ENCODE peak calls at places on chromosomes 2 and 18, in seven cellular contexts. One of them, this sample, is unnamed.

GRCh38 chr2:23595601-23596251 is 210.7 kb downstream of the KLHL29 start:
- DNase-seq in GOT3: no peak
- DNase-seq in stimulated activated CD4-positive, alpha-beta T cell treated with anti-CD3 and anti-CD28 coated beads, Interleukin-15, amount 100 ng/mL, for 1 hour: no peak
- DNase-seq in PC-3: no peak
- DNase-seq in COLO829: no peak
- DNase-seq in memory B cell: no peak
- DNase-seq in stimulated activated naive CD8-positive, alpha-beta T cell treated with anti-CD3 and anti-CD28 coated beads, Interleukin-15, Interleukin-2, amounts not matched to agents 100 U/mL and 50 U/mL, for 24 hours: no peak
- DNase-seq in this sample: peak

GRCh38 chr2:61962095-61962984 is 56.9 kb downstream of the COMMD1 start:
- DNase-seq in stimulated activated naive CD8-positive, alpha-beta T cell treated with anti-CD3 and anti-CD28 coated beads, Interleukin-15, Interleukin-2, amounts not matched to agents 100 U/mL and 50 U/mL, for 24 hours: no peak
- DNase-seq in stimulated activated CD4-positive, alpha-beta T cell treated with anti-CD3 and anti-CD28 coated beads, Interleukin-15, amount 100 ng/mL, for 1 hour: no peak
- DNase-seq in memory B cell: no peak
- DNase-seq in COLO829: no peak
- DNase-seq in GOT3: no peak
- DNase-seq in PC-3: no peak
- DNase-seq in this sample: no peak

GRCh38 chr18:27007880-27008279 is 142.4 kb upstream of the AQP4 start:
- DNase-seq in stimulated activated CD4-positive, alpha-beta T cell treated with anti-CD3 and anti-CD28 coated beads, Interleukin-15, amount 100 ng/mL, for 1 hour: no peak
- DNase-seq in COLO829: no peak
- DNase-seq in GOT3: no peak
- DNase-seq in PC-3: no peak
- DNase-seq in memory B cell: no peak
- DNase-seq in stimulated activated naive CD8-positive, alpha-beta T cell treated with anti-CD3 and anti-CD28 coated beads, Interleukin-15, Interleukin-2, amounts not matched to agents 100 U/mL and 50 U/mL, for 24 hours: no peak
- DNase-seq in this sample: no peak

GRCh38 chr2:38907242-38907641 is 17.6 kb downstream of the ARHGEF33 start:
- DNase-seq in stimulated activated CD4-positive, alpha-beta T cell treated with anti-CD3 and anti-CD28 coated beads, Interleukin-15, amount 100 ng/mL, for 1 hour: no peak
- DNase-seq in stimulated activated naive CD8-positive, alpha-beta T cell treated with anti-CD3 and anti-CD28 coated beads, Interleukin-15, Interleukin-2, amounts not matched to agents 100 U/mL and 50 U/mL, for 24 hours: no peak
- DNase-seq in COLO829: no peak
- DNase-seq in GOT3: no peak
- DNase-seq in PC-3: no peak
- DNase-seq in memory B cell: no peak
- DNase-seq in this sample: no peak

GRCh38 chr2:229920011-229920781 is 1.6 kb downstream of the TRIP12 start:
- DNase-seq in stimulated activated CD4-positive, alpha-beta T cell treated with anti-CD3 and anti-CD28 coated beads, Interleukin-15, amount 100 ng/mL, for 1 hour: no peak
- DNase-seq in stimulated activated naive CD8-positive, alpha-beta T cell treated with anti-CD3 and anti-CD28 coated beads, Interleukin-15, Interleukin-2, amounts not matched to agents 100 U/mL and 50 U/mL, for 24 hours: peak
- DNase-seq in PC-3: no peak
- DNase-seq in memory B cell: peak
- DNase-seq in GOT3: no peak
- DNase-seq in COLO829: no peak
- DNase-seq in this sample: no peak

GRCh38 chr2:236262238-236262637 is 2.0 kb downstream of the ASB18 start:
- DNase-seq in GOT3: no peak
- DNase-seq in COLO829: no peak
- DNase-seq in memory B cell: no peak
- DNase-seq in PC-3: no peak
- DNase-seq in stimulated activated CD4-positive, alpha-beta T cell treated with anti-CD3 and anti-CD28 coated beads, Interleukin-15, amount 100 ng/mL, for 1 hour: no peak
- DNase-seq in stimulated activated naive CD8-positive, alpha-beta T cell treated with anti-CD3 and anti-CD28 coated beads, Interleukin-15, Interleukin-2, amounts not matched to agents 100 U/mL and 50 U/mL, for 24 hours: no peak
- DNase-seq in this sample: no peak

GRCh38 chr2:96568094-96568493 is 31.5 kb downstream of the ARID5A start:
- DNase-seq in PC-3: no peak
- DNase-seq in memory B cell: no peak
- DNase-seq in stimulated activated naive CD8-positive, alpha-beta T cell treated with anti-CD3 and anti-CD28 coated beads, Interleukin-15, Interleukin-2, amounts not matched to agents 100 U/mL and 50 U/mL, for 24 hours: no peak
- DNase-seq in GOT3: no peak
- DNase-seq in COLO829: no peak
- DNase-seq in stimulated activated CD4-positive, alpha-beta T cell treated with anti-CD3 and anti-CD28 coated beads, Interleukin-15, amount 100 ng/mL, for 1 hour: no peak
- DNase-seq in this sample: no peak

GRCh38 chr2:107927034-107927534 is 59.2 kb upstream of the SLC5A7 start:
- DNase-seq in GOT3: no peak
- DNase-seq in PC-3: no peak
- DNase-seq in stimulated activated naive CD8-positive, alpha-beta T cell treated with anti-CD3 and anti-CD28 coated beads, Interleukin-15, Interleukin-2, amounts not matched to agents 100 U/mL and 50 U/mL, for 24 hours: no peak
- DNase-seq in memory B cell: no peak
- DNase-seq in stimulated activated CD4-positive, alpha-beta T cell treated with anti-CD3 and anti-CD28 coated beads, Interleukin-15, amount 100 ng/mL, for 1 hour: no peak
- DNase-seq in COLO829: no peak
- DNase-seq in this sample: peak

GRCh38 chr2:208361077-208361441 is 45.5 kb upstream of the PTH2R start:
- DNase-seq in PC-3: no peak
- DNase-seq in GOT3: no peak
- DNase-seq in stimulated activated naive CD8-positive, alpha-beta T cell treated with anti-CD3 and anti-CD28 coated beads, Interleukin-15, Interleukin-2, amounts not matched to agents 100 U/mL and 50 U/mL, for 24 hours: no peak
- DNase-seq in stimulated activated CD4-positive, alpha-beta T cell treated with anti-CD3 and anti-CD28 coated beads, Interleukin-15, amount 100 ng/mL, for 1 hour: no peak
- DNase-seq in memory B cell: no peak
- DNase-seq in COLO829: no peak
- DNase-seq in this sample: no peak

GRCh38 chr2:8481463-8482009 is 200.3 kb upstream of the ID2 start:
- DNase-seq in PC-3: peak
- DNase-seq in memory B cell: no peak
- DNase-seq in COLO829: no peak
- DNase-seq in GOT3: no peak
- DNase-seq in stimulated activated CD4-positive, alpha-beta T cell treated with anti-CD3 and anti-CD28 coated beads, Interleukin-15, amount 100 ng/mL, for 1 hour: no peak
- DNase-seq in stimulated activated naive CD8-positive, alpha-beta T cell treated with anti-CD3 and anti-CD28 coated beads, Interleukin-15, Interleukin-2, amounts not matched to agents 100 U/mL and 50 U/mL, for 24 hours: peak
- DNase-seq in this sample: no peak

GRCh38 chr2:216590780-216591179 is 42.4 kb upstream of the IGFBP2 start:
- DNase-seq in memory B cell: no peak
- DNase-seq in COLO829: no peak
- DNase-seq in PC-3: no peak
- DNase-seq in GOT3: no peak
- DNase-seq in stimulated activated CD4-positive, alpha-beta T cell treated with anti-CD3 and anti-CD28 coated beads, Interleukin-15, amount 100 ng/mL, for 1 hour: no peak
- DNase-seq in stimulated activated naive CD8-positive, alpha-beta T cell treated with anti-CD3 and anti-CD28 coated beads, Interleukin-15, Interleukin-2, amounts not matched to agents 100 U/mL and 50 U/mL, for 24 hours: no peak
- DNase-seq in this sample: no peak

GRCh38 chr18:11309172-11309571 is 159.8 kb upstream of the PIEZO2 start:
- DNase-seq in memory B cell: no peak
- DNase-seq in COLO829: no peak
- DNase-seq in PC-3: peak
- DNase-seq in stimulated activated naive CD8-positive, alpha-beta T cell treated with anti-CD3 and anti-CD28 coated beads, Interleukin-15, Interleukin-2, amounts not matched to agents 100 U/mL and 50 U/mL, for 24 hours: no peak
- DNase-seq in stimulated activated CD4-positive, alpha-beta T cell treated with anti-CD3 and anti-CD28 coated beads, Interleukin-15, amount 100 ng/mL, for 1 hour: no peak
- DNase-seq in GOT3: no peak
- DNase-seq in this sample: no peak

GRCh38 chr2:217387776-217388381 is 528.0 kb upstream of the TNP1 start:
- DNase-seq in stimulated activated naive CD8-positive, alpha-beta T cell treated with anti-CD3 and anti-CD28 coated beads, Interleukin-15, Interleukin-2, amounts not matched to agents 100 U/mL and 50 U/mL, for 24 hours: no peak
- DNase-seq in COLO829: no peak
- DNase-seq in GOT3: no peak
- DNase-seq in memory B cell: no peak
- DNase-seq in stimulated activated CD4-positive, alpha-beta T cell treated with anti-CD3 and anti-CD28 coated beads, Interleukin-15, amount 100 ng/mL, for 1 hour: no peak
- DNase-seq in PC-3: peak
- DNase-seq in this sample: peak

GRCh38 chr18:67417864-67418523 is 98.5 kb downstream of the DSEL start:
- DNase-seq in memory B cell: no peak
- DNase-seq in stimulated activated naive CD8-positive, alpha-beta T cell treated with anti-CD3 and anti-CD28 coated beads, Interleukin-15, Interleukin-2, amounts not matched to agents 100 U/mL and 50 U/mL, for 24 hours: no peak
- DNase-seq in COLO829: peak
- DNase-seq in stimulated activated CD4-positive, alpha-beta T cell treated with anti-CD3 and anti-CD28 coated beads, Interleukin-15, amount 100 ng/mL, for 1 hour: no peak
- DNase-seq in GOT3: no peak
- DNase-seq in PC-3: peak
- DNase-seq in this sample: no peak

GRCh38 chr18:13915973-13916372 is 637 bp upstream of the MC2R start:
- DNase-seq in memory B cell: no peak
- DNase-seq in GOT3: no peak
- DNase-seq in stimulated activated naive CD8-positive, alpha-beta T cell treated with anti-CD3 and anti-CD28 coated beads, Interleukin-15, Interleukin-2, amounts not matched to agents 100 U/mL and 50 U/mL, for 24 hours: no peak
- DNase-seq in COLO829: no peak
- DNase-seq in stimulated activated CD4-positive, alpha-beta T cell treated with anti-CD3 and anti-CD28 coated beads, Interleukin-15, amount 100 ng/mL, for 1 hour: no peak
- DNase-seq in PC-3: no peak
- DNase-seq in this sample: peak

GRCh38 chr18:9712130-9712577 is 4.1 kb downstream of the RAB31 start:
- DNase-seq in stimulated activated naive CD8-positive, alpha-beta T cell treated with anti-CD3 and anti-CD28 coated beads, Interleukin-15, Interleukin-2, amounts not matched to agents 100 U/mL and 50 U/mL, for 24 hours: no peak
- DNase-seq in PC-3: no peak
- DNase-seq in COLO829: no peak
- DNase-seq in GOT3: no peak
- DNase-seq in memory B cell: no peak
- DNase-seq in stimulated activated CD4-positive, alpha-beta T cell treated with anti-CD3 and anti-CD28 coated beads, Interleukin-15, amount 100 ng/mL, for 1 hour: no peak
- DNase-seq in this sample: no peak

GRCh38 chr2:241003369-241003768 is 5.0 kb downstream of the SNED1 start:
- DNase-seq in PC-3: no peak
- DNase-seq in GOT3: no peak
- DNase-seq in stimulated activated naive CD8-positive, alpha-beta T cell treated with anti-CD3 and anti-CD28 coated beads, Interleukin-15, Interleukin-2, amounts not matched to agents 100 U/mL and 50 U/mL, for 24 hours: no peak
- DNase-seq in COLO829: no peak
- DNase-seq in memory B cell: no peak
- DNase-seq in stimulated activated CD4-positive, alpha-beta T cell treated with anti-CD3 and anti-CD28 coated beads, Interleukin-15, amount 100 ng/mL, for 1 hour: no peak
- DNase-seq in this sample: no peak

GRCh38 chr2:80459028-80459427 is 154.5 kb upstream of the LRRTM1 start:
- DNase-seq in PC-3: peak
- DNase-seq in stimulated activated CD4-positive, alpha-beta T cell treated with anti-CD3 and anti-CD28 coated beads, Interleukin-15, amount 100 ng/mL, for 1 hour: no peak
- DNase-seq in stimulated activated naive CD8-positive, alpha-beta T cell treated with anti-CD3 and anti-CD28 coated beads, Interleukin-15, Interleukin-2, amounts not matched to agents 100 U/mL and 50 U/mL, for 24 hours: no peak
- DNase-seq in memory B cell: no peak
- DNase-seq in GOT3: no peak
- DNase-seq in COLO829: no peak
- DNase-seq in this sample: peak

This sample was measured in NCI-H69.